ENCODE peak calls at places on chromosome 13, in ten cellular contexts. R is stimulated activated naive CD4-positive, alpha-beta T cell; O is ACHN; B is stimulated activated CD4-positive, alpha-beta T cell treated with anti-CD3 and anti-CD28 coated beads, TNF-alpha, amount 100 ng/mL, for 4 hours; K is left ventricle myocardium superior; Z is activated T-helper 1 cell treated with Interleukin-2 at 50 U/mL for 16 hours; S is putamen; U is kidney; M is hepatocyte; L is GM04504. F is an unnamed sample.

GRCh38 chr13:101829484-101829883 is 377.0 kb downstream of the ITGBL1 start:
- DNase-seq in R (no peak), O (no peak), B (no peak), K (no peak), Z (no peak), S (no peak), U (no peak), M (no peak), L (no peak), F (no peak)

GRCh38 chr13:99320693-99321481 is 13.7 kb upstream of the GPR183 start:
- DNase-seq in R (peak; percentile 54), O (peak; percentile 17), B (no peak), K (no peak), Z (no peak), S (no peak), U (no peak), M (no peak), L (peak; percentile 71), F (peak; percentile 50)

GRCh38 chr13:73809561-73809960 is 324.6 kb downstream of the KLF12 start:
- DNase-seq in R (no peak), O (peak; percentile 4), B (no peak), K (no peak), Z (no peak), S (no peak), U (no peak), M (no peak), L (no peak), F (no peak)

GRCh38 chr13:66341038-66341437 is 889.1 kb downstream of the PCDH9 start:
- DNase-seq in R (no peak), O (no peak), B (no peak), K (no peak), Z (no peak), S (no peak), U (no peak), M (no peak), L (no peak), F (no peak)

GRCh38 chr13:26025196-26025595 is 26.6 kb downstream of the SHISA2 start:
- DNase-seq in R (no peak), O (no peak), B (no peak), K (no peak), Z (no peak), S (peak; percentile 35), U (no peak), M (no peak), L (no peak), F (no peak)

GRCh38 chr13:30355405-30355741 is 48.0 kb upstream of the KATNAL1 start:
- DNase-seq in R (no peak), O (no peak), B (no peak), K (peak; percentile 53), Z (no peak), S (no peak), U (no peak), M (peak; percentile 37), L (no peak), F (peak; percentile 25)

GRCh38 chr13:40118337-40118736 is 462.9 kb downstream of the COG6 start:
- DNase-seq in R (no peak), O (no peak), B (no peak), K (no peak), Z (no peak), S (no peak), U (no peak), M (no peak), L (no peak), F (no peak)

GRCh38 chr13:65470781-65471180 is 1759.4 kb downstream of the PCDH9 start:
- DNase-seq in R (no peak), O (no peak), B (no peak), K (no peak), Z (no peak), S (no peak), U (no peak), M (no peak), L (no peak), F (no peak)

GRCh38 chr13:77233159-77233558 is 93.7 kb downstream of the MYCBP2 start:
- DNase-seq in R (no peak), O (no peak), B (no peak), K (no peak), Z (no peak), S (no peak), U (no peak), M (no peak), L (no peak), F (no peak)

GRCh38 chr13:27170521-27171243 is 929 bp downstream of the USP12 start:
- DNase-seq in R (no peak), O (peak; percentile 34), B (peak; percentile 16), K (peak; percentile 57), Z (no peak), S (peak; percentile 20), U (peak; percentile 84), M (peak; percentile 64), L (no peak), F (no peak)

GRCh38 chr13:107296804-107297203 is 728.9 kb upstream of the ARGLU1 start:
- DNase-seq in R (no peak), O (no peak), B (no peak), K (no peak), Z (no peak), S (peak; percentile 23), U (no peak), M (no peak), L (no peak), F (no peak)